ENCODE peak calls at places on chromosomes 3 and 15, in four cellular contexts. J, M, N and S are unnamed samples.

GRCh38 chr15:25670025-25670554 is 193.0 kb downstream of the ATP10A start:
- DNase-seq in J (peak), M (no peak), N (peak), S (peak)

GRCh38 chr15:89640245-89640644 is 15.0 kb downstream of the KIF7 start:
- DNase-seq in J (no peak), M (no peak), N (no peak), S (no peak)

GRCh38 chr3:188320757-188321156 is 166.8 kb downstream of the LPP start:
- DNase-seq in J (no peak), M (peak), N (peak), S (no peak)

GRCh38 chr3:4426782-4427344 is 40.2 kb downstream of the SUMF1 start:
- DNase-seq in J (no peak), M (peak), N (peak), S (peak)

GRCh38 chr15:60526127-60526616 is 47.2 kb upstream of the ICE2 start:
- DNase-seq in J (no peak), M (no peak), N (no peak), S (no peak)

GRCh38 chr15:83746231-83746630 is 92.3 kb downstream of the ADAMTSL3 start:
- DNase-seq in J (no peak), M (no peak), N (no peak), S (no peak)

GRCh38 chr15:40192942-40193341 is 32.1 kb downstream of the BUB1B start:
- DNase-seq in J (no peak), M (no peak), N (peak), S (peak)

GRCh38 chr3:128167973-128168674 is 14.8 kb downstream of the EEFSEC start:
- DNase-seq in J (no peak), M (no peak), N (peak), S (no peak)

GRCh38 chr15:90972133-90972532 is 17.4 kb downstream of the RCCD1 start:
- DNase-seq in J (no peak), M (no peak), N (no peak), S (no peak)

GRCh38 chr15:70528270-70528706 is 235.1 kb downstream of the UACA start:
- DNase-seq in J (peak), M (no peak), N (peak), S (no peak)

GRCh38 chr3:83946554-83946953 is 1012.2 kb upstream of the CADM2 start:
- DNase-seq in J (no peak), M (no peak), N (peak), S (no peak)

GRCh38 chr3:8581806-8582436 is 62.7 kb downstream of the SSUH2 start:
- DNase-seq in J (no peak), M (no peak), N (peak), S (no peak)

GRCh38 chr3:18843930-18844329 is 304.4 kb upstream of the KCNH8 start:
- DNase-seq in J (no peak), M (no peak), N (no peak), S (no peak)

GRCh38 chr15:44713006-44713966 is 2.0 kb downstream of the B2M start:
- DNase-seq in J (no peak), M (no peak), N (peak), S (no peak)

GRCh38 chr15:77944002-77944867 is 133.3 kb downstream of the TBC1D2B start:
- DNase-seq in J (peak), M (peak), N (peak), S (peak)

GRCh38 chr15:31216210-31216911 is 110.3 kb upstream of the KLF13 start:
- DNase-seq in J (peak), M (no peak), N (no peak), S (no peak)

GRCh38 chr3:129419476-129419875 is 9.0 kb downstream of the EFCAB12 start:
- DNase-seq in J (no peak), M (no peak), N (no peak), S (no peak)

GRCh38 chr15:93035953-93036810 is 52.8 kb downstream of the RGMA start:
- DNase-seq in J (no peak), M (no peak), N (no peak), S (no peak)

GRCh38 chr3:161149529-161149928 is 44.4 kb upstream of the B3GALNT1 start:
- DNase-seq in J (no peak), M (no peak), N (peak), S (no peak)

GRCh38 chr3:130895690-130896089 is 1.8 kb downstream of the ATP2C1 start:
- DNase-seq in J (no peak), M (no peak), N (no peak), S (no peak)
- H3K4me3 ChIP-seq in J (peak), M (peak), N (peak), S (peak)

GRCh38 chr3:123026551-123027291 is 842 bp downstream of the SEMA5B start:
- DNase-seq in J (peak), M (no peak), N (no peak), S (no peak)

GRCh38 chr3:123027292-123028232 is at the start of gene SEMA5B:
- DNase-seq in J (peak), M (no peak), N (no peak), S (no peak)

GRCh38 chr3:123024056-123024455 is 3.5 kb downstream of the SEMA5B start:
- DNase-seq in J (no peak), M (no peak), N (no peak), S (no peak)

GRCh38 chr3:123028233-123028828 is 768 bp upstream of the SEMA5B start:
- DNase-seq in J (peak), M (peak), N (peak), S (no peak)

DNA sequence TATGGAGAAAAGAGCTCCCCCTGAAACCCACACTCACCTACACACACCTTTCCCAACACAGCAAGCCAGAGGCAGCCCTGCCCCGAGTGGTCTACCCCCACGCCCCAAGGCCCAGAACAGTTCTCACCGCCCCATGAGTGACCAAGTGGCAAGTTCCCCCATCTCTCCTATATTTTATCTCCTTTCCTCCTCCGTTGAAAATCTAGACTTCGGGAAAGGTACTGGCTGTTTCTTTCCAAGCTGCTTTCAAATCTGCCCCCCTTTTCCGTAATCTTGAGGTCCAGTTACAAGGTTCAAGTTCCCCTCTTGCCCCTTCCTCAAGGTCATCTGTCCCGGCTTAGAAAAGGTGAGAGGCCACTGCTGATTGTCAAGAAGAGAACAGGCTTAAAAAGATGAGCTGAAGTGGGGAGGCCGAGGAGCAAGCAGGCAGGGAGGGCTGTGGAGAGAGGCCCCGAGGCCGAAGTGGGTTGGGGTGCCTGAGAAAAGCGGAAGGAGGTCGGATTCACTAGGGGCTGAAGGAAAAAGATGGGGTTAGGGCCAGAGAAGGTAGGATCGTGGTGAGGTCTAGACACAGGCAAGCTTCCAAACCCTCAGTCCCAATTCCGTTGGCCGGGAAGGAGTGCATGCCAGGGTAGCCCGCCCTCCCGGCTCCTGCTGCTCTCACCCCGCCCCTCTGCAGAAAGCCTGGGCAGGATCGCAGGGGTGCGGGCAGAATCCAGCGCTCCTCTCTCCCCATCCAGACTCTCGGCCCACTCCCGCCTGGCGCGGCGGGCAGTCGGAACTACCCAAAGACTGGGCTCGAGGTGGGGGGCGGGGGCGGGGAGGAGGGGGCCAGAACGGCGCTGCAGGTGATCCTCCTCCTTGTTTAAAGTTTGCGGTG is 1.7 kb downstream of the SEMA5B start:
- DNase-seq in J (no peak), M (no peak), N (no peak), S (no peak)
- H3K4me3 ChIP-seq in J (peak), M (no peak), N (peak), S (no peak)

GRCh38 chr3:116863270-116863770 is 153.7 kb downstream of the TUSC7 start:
- DNase-seq in J (no peak), M (no peak), N (no peak), S (no peak)

GRCh38 chr3:116863842-116864626 is 154.5 kb downstream of the TUSC7 start:
- DNase-seq in J (no peak), M (no peak), N (peak), S (no peak)

DNA sequence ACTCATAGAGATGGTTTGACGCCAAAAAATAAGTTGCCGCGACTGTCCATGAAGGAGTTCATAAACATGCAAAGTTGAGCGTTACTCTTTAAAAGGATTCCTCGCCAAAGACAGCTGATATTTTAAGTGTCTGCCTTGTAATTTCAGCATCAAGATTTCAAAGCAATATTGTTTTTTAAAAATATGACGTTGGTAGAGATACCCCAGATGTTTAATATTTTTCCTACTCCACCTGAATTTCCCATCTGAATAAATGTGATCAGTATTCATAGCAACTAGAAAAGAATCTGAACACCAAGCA is 155.0 kb downstream of the TUSC7 start:
- DNase-seq in J (no peak), M (no peak), N (no peak), S (no peak)
- H3K4me3 ChIP-seq in J (peak), M (no peak), N (no peak), S (no peak)

DNA sequence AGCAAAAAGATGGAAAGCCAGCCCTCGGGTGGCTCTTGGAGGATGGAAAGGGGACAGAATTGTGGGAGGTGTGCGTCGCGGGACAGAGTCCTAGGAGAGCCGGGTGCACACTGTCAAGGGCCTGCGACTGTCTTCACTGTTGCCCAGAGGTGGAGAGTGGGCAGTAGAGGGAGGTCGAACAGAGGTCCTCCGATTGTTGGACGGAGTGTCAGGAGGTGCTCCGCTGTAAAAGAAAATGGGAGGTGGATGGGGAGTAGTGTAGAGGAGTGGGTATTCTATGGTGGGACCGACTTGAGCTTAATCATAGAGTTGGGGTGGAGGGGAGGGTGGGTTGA is 43.3 kb downstream of the EPHB3 start:
- DNase-seq in J (no peak), M (no peak), N (no peak), S (no peak)
- H3K4me3 ChIP-seq in J (no peak), M (no peak), N (no peak), S (no peak)

GRCh38 chr3:65907232-65908130 is 131.2 kb downstream of the MAGI1 start:
- DNase-seq in J (no peak), M (no peak), N (no peak), S (no peak)
- H3K4me3 ChIP-seq in J (no peak), M (no peak), N (no peak), S (no peak)

DNA sequence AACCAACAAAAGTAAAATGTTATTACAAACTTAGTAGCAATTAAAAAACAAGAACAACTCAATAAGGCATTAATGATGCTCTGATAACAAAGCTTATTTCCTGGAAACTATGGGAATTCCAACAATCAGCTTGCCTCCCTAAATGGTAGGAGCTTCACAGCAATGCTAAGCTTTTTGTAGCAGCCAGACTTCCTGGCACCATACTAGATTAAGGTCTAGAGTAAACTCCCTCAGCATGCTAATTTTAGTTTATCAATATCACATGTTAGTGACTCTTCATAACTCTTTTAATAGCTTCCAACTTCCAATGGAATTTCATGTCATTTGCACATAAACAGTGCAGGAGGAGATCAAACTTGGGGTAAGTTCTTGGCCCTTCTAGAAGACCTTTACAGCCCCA is 782.0 kb downstream of the MCTP2 start:
- DNase-seq in J (no peak), M (no peak), N (no peak), S (no peak)
- H3K4me3 ChIP-seq in J (no peak), M (no peak), N (no peak), S (no peak)